ENCODE peak calls at places on chromosomes 13 and 19, in six cellular contexts. T is heart left ventricle, H is OCI-LY7, C is ovary, K is esophagus muscularis mucosa, U is breast epithelium. R is an unnamed sample.

GRCh38 chr13:113232208-113233003 is 23.0 kb downstream of the CUL4A start:
- DNase-seq in T (no peak), H (no peak), C (no peak), K (no peak), U (no peak), R (no peak)

GRCh38 chr19:6501740-6502648 is at the start of gene TUBB4A:
- DNase-seq in T (peak; percentile 28), H (peak; percentile 84), C (no peak), K (no peak), U (no peak), R (no peak)

GRCh38 chr19:29098863-29099481 is 114.0 kb downstream of the UQCRFS1 start:
- DNase-seq in T (peak; percentile 56), H (no peak), C (peak; percentile 20), K (peak; percentile 92), U (peak; percentile 24), R (peak; percentile 58)

GRCh38 chr13:106535552-106536243 is at the start of gene EFNB2:
- DNase-seq in T (peak; percentile 93), H (peak; percentile 89), C (peak; percentile 80), K (no peak), U (peak; percentile 83), R (peak; percentile 88)

GRCh38 chr13:93875527-93875926 is 604.0 kb downstream of the DCT start:
- DNase-seq in T (no peak), H (no peak), C (no peak), K (no peak), U (no peak), R (no peak)

GRCh38 chr13:99501952-99502310 is 659 bp downstream of the TM9SF2 start:
- DNase-seq in T (no peak), H (peak; percentile 18), C (no peak), K (no peak), U (no peak), R (no peak)

GRCh38 chr13:51946163-51946669 is 65.0 kb downstream of the ATP7B start:
- DNase-seq in T (no peak), H (no peak), C (no peak), K (no peak), U (no peak), R (no peak)

GRCh38 chr19:19997656-19998268 is 41.5 kb downstream of the ZNF682 start:
- DNase-seq in T (no peak), H (peak; percentile 56), C (no peak), K (no peak), U (no peak), R (no peak)

GRCh38 chr13:100724568-100724967 is 50.0 kb upstream of the TMTC4 start:
- DNase-seq in T (no peak), H (no peak), C (no peak), K (no peak), U (no peak), R (no peak)

GRCh38 chr19:36420961-36421748 is 2.7 kb upstream of the ZFP82 start:
- DNase-seq in T (peak; percentile 35), H (no peak), C (no peak), K (no peak), U (no peak), R (no peak)

GRCh38 chr13:100852146-100852545 is 177.6 kb upstream of the TMTC4 start:
- DNase-seq in T (no peak), H (no peak), C (no peak), K (no peak), U (no peak), R (no peak)

GRCh38 chr13:50080856-50081105 is 65.5 kb downstream of the KCNRG start:
- DNase-seq in T (no peak), H (no peak), C (no peak), K (no peak), U (no peak), R (no peak)
- H3K4me1 ChIP-seq in T (peaks cover 75% of the 10 kb centered on the region), H (peaks cover 42% of the 10 kb centered on the region), C (no peaks in the 10 kb centered on the region), K (peaks cover 60% of the 10 kb centered on the region), U (peaks cover 7% of the 10 kb centered on the region), R (no peaks in the 10 kb centered on the region)

GRCh38 chr19:15123031-15123890 is 16.1 kb downstream of the SYDE1 start:
- DNase-seq in T (no peak), H (no peak), C (no peak), K (no peak), U (no peak), R (no peak)
- H3K27ac ChIP-seq in T (peak overlapping the region; percentile 52), H (no peak overlapping the region), C (no peak overlapping the region), K (peak overlapping the region; percentile 95), U (peak overlapping the region; percentile 99), R (peak overlapping the region; percentile 53)

GRCh38 chr19:13091400-13092161 is 11.1 kb downstream of the LYL1 start:
- DNase-seq in T (peak; percentile 64), H (no peak), C (peak; percentile 82), K (no peak), U (peak; percentile 84), R (no peak)
- TF ChIP-seq CTCF in T (no peak), H (no peak), C (no peak), K (peak; percentile 2), U (no peak), R (no peak)

DNA sequence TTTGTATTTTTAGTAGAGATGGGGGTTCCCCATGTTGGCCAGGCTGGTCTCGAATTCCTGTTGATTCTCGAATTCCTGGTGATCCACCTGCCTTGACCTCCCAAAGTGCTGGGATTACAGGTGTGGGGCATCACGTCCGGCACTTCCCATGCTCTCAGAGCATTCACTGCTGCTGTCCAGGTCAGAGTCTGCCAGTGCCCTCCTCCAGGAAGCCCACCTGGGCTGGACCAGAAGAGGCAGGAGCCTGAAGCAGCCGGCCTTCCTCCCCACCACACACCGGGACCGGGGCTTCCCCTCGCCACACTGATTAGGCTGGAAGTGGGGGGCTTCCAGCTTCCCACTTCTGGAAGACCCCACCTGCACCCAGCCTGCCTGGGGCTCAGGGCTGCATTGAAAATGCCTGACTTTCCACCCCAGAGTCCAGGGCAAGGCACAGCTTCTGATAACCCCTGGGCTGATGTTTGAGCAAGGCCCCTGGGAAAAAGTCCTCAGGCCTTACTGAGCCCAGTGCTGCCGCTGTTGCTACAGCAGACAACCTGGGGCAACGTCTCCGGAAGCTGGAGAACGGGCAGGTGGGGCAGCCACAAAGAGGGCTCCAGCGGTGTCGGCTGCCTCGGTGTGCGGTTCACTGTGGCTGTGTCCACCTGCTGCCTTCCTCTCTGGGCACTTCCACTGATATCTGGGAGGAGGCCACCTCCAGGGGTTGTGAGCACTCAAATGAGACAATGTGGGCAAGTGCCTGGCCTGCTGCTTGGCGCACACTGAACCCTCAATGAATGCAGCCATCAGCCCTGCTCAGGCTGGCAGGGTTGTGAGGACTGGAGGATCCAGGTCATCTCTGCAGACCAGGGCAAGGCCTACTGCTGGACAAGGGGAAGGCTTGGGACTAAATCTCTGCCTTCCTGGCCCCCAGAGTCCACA is 22.6 kb downstream of the CEBPA start:
- DNase-seq in T (no peak), H (no peak), C (no peak), K (no peak), U (no peak), R (no peak)
- H3K4me1 ChIP-seq in T (peaks cover 41% of the 10 kb centered on the region), H (no peaks in the 10 kb centered on the region), C (no peaks in the 10 kb centered on the region), K (no peaks in the 10 kb centered on the region), U (no peaks in the 10 kb centered on the region), R (no peaks in the 10 kb centered on the region)

DNA sequence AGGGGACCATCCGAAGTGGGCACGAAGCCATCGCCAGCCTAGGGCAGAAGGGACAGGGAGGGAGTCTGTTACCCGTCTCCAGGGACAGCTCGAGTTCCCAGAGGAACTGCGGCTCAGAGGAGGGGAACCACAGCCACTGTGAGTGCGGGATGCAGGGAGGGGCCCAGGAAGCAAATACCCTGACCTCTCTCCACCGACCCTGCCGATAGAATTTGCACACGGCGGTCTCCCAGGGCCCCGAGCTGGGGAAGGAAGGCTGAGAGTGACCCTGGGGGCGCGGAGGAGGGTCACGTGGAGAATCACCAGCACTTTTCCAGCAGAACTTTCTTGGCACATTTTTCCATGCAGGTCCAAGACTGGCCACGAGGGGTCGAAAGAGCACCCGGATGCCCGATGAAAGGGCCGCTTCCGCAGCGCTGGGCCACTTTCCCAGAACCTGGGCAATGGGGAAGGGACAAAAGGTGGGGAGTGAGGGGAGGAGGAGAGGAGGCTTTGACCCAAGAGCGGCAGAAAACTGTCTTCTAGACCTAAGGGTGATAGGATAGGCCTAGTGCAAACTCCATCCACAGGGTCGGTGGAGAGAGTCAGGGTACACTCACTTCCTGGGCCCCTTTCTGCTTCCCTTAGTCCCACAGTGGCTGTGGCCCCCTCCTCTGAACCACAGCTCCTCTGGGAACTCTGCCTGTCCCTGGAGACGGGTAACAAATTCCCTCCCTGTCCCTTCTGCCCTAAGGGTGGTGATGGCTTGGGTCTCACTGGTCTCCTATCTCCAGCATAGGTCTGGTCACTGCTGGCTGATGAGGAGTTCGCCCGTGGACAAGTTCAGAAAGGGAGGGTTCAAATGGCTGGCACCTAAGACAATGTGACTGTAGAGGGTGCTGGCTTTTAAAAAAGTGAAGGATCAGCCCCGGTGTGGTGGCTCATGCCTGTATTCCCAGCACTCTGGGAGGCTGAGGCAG is 5.3 kb upstream of the GPR4 start:
- DNase-seq in T (peak; percentile 77), H (peak; percentile 28), C (peak; percentile 72), K (no peak), U (peak; percentile 42), R (peak; percentile 68)
- H3K27ac ChIP-seq in T (peak overlapping the region; percentile 64), H (no peak overlapping the region), C (no peak overlapping the region), K (peak overlapping the region; percentile 27), U (peak overlapping the region; percentile 59), R (peak overlapping the region; percentile 20)

R was measured in lung.